ENCODE peak calls at places on chromosome 1, in six cellular contexts. K, N, L, F, D and S are unnamed samples.

GRCh38 chr1:74587888-74588287 is 75.5 kb upstream of the LRRC53 start:
- DNase-seq in K (no peak), N (no peak), L (no peak), F (no peak), D (no peak), S (no peak)

GRCh38 chr1:234355782-234356510 is 17.3 kb upstream of the COA6 start:
- DNase-seq in K (no peak), N (no peak), L (no peak), F (no peak), D (no peak), S (no peak)

GRCh38 chr1:18139198-18139981 is 31.8 kb downstream of the IGSF21 start:
- DNase-seq in K (no peak), N (no peak), L (no peak), F (no peak), D (no peak), S (no peak)

GRCh38 chr1:2494323-2494693 is 18.2 kb downstream of the PLCH2 start:
- DNase-seq in K (no peak), N (peak; percentile 78), L (peak; percentile 38), F (no peak), D (peak; percentile 86), S (no peak)

GRCh38 chr1:91920001-91920400 is 29.2 kb upstream of the BRDT start:
- DNase-seq in K (no peak), N (no peak), L (no peak), F (no peak), D (no peak), S (no peak)

GRCh38 chr1:76770979-76771378 is 96.3 kb upstream of the ST6GALNAC5 start:
- DNase-seq in K (no peak), N (no peak), L (no peak), F (no peak), D (no peak), S (no peak)

GRCh38 chr1:209926045-209926444 is 12.0 kb upstream of the SYT14 start:
- DNase-seq in K (peak; percentile 78), N (no peak), L (no peak), F (no peak), D (no peak), S (no peak)

GRCh38 chr1:36421649-36422048 is 23.9 kb upstream of the LSM10 start:
- DNase-seq in K (no peak), N (no peak), L (no peak), F (no peak), D (no peak), S (no peak)

GRCh38 chr1:226064168-226064815 is 1.8 kb downstream of the H3-3A start:
- DNase-seq in K (peak; percentile 29), N (no peak), L (no peak), F (no peak), D (no peak), S (no peak)

GRCh38 chr1:86151427-86151826 is 5.1 kb downstream of the COL24A1 start:
- DNase-seq in K (no peak), N (no peak), L (no peak), F (no peak), D (no peak), S (no peak)

GRCh38 chr1:160204526-160205241 is 500 bp upstream of the PEA15 start:
- DNase-seq in K (no peak), N (no peak), L (no peak), F (no peak), D (no peak), S (no peak)

GRCh38 chr1:159941139-159941866 is 4.1 kb downstream of the IGSF9 start:
- DNase-seq in K (no peak), N (no peak), L (no peak), F (no peak), D (no peak), S (no peak)

GRCh38 chr1:78091215-78091813 is 45.5 kb downstream of the GIPC2 start:
- DNase-seq in K (no peak), N (no peak), L (no peak), F (no peak), D (no peak), S (no peak)

GRCh38 chr1:117534995-117535467 is 70.8 kb upstream of the TENT5C start:
- DNase-seq in K (peak; percentile 47), N (no peak), L (peak; percentile 5), F (no peak), D (no peak), S (no peak)

GRCh38 chr1:58590019-58590418 is 13.0 kb upstream of the TACSTD2 start:
- DNase-seq in K (no peak), N (no peak), L (no peak), F (no peak), D (no peak), S (no peak)

GRCh38 chr1:205354259-205354904 is 2.3 kb downstream of the KLHDC8A start:
- DNase-seq in K (peak; percentile 63), N (peak; percentile 72), L (peak; percentile 35), F (peak; percentile 52), D (no peak), S (peak; percentile 59)

GRCh38 chr1:180266275-180267210 is 36.5 kb downstream of the LHX4 start:
- DNase-seq in K (no peak), N (no peak), L (no peak), F (no peak), D (no peak), S (no peak)
- TF ChIP-seq POLR2A in K (no peak), N (no peak), L (no peak), F (no peak), D (no peak), S (no peak)

DNA sequence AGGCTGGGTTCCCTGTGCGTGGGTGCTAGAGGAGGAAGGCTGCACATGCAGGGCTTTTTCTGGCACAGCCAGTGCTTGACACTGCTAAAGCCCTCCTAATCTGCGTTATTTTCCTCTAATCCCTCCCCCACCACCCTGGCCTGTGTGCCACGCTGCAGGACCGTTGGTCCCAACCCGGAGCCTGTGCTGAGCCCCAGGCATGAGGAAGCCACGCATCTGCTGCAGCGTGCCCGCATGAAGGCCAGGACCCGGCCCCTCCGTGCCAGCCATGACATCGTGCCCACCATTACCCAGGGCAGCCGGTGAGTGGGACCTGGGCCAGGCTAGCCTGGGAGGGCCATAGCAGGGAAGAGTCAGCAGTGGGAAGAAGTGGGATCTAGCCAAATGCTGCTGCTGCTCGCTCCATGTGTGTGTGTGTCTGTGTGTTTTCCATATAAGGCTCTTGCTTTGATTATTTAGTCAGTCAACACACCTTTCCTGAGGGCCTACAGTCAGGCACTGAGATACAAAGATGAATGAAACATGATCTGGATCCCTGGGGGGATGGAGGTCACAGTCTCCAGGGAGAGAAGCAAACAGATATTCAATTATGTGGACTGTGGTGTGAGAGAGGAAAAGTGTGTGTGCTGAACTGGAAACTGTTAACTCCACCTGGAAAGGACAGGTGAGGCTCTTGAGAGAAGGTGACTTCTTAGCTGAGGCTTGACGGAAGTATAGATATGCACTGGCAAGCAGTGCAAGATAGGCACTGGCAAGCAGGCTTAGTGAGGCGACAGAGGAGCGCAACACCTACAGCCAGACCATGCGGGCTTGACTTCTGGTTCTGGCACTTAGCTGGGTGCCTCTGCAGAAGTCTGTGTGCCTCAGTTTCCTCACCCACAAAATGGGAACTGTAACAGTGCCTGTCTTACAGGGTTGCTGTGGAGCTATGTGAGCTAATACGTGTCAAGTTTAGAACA is 15.9 kb downstream of the KIAA1614 start:
- DNase-seq in K (no peak), N (no peak), L (no peak), F (no peak), D (peak; percentile 32), S (no peak)
- H3K4me1 ChIP-seq in K (no peaks in the 10 kb centered on the region), N (peaks cover 41% of the 10 kb centered on the region), L (no peaks in the 10 kb centered on the region), F (peaks cover 3% of the 10 kb centered on the region), D (no peaks in the 10 kb centered on the region), S (peaks cover 27% of the 10 kb centered on the region)

DNA sequence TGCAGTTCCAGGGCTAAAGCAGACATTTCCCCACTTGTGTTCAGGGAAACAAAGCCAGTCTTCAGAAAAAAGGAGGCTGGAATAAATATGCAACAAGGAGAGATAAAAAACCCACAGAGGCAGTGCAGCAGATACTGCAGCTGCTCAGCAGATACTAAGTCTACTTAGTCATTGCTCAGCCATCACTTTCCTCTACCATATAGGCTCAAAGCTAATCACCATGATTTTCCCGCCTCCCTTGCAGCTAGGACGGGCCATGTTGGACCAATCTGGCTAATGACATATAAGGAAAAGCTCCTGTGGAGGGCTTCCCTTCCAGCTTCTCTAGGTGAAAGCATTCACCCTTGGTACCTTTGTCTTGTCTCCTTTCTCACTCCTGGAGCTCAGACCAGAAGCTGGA is 10.0 kb upstream of the EFHD2 start:
- DNase-seq in K (no peak), N (no peak), L (no peak), F (no peak), D (no peak), S (no peak)
- TF ChIP-seq POLR2A in K (no peak), N (no peak), L (no peak), F (no peak), D (no peak), S (no peak)

GRCh38 chr1:231170875-231171274 is 9.0 kb downstream of the TRIM67 start:
- DNase-seq in K (no peak), N (no peak), L (no peak), F (no peak), D (no peak), S (no peak)
- H3K4me1 ChIP-seq in K (no peaks in the 10 kb centered on the region), N (no peaks in the 10 kb centered on the region), L (peaks cover 25% of the 10 kb centered on the region), F (no peaks in the 10 kb centered on the region), D (no peaks in the 10 kb centered on the region), S (no peaks in the 10 kb centered on the region)

DNA sequence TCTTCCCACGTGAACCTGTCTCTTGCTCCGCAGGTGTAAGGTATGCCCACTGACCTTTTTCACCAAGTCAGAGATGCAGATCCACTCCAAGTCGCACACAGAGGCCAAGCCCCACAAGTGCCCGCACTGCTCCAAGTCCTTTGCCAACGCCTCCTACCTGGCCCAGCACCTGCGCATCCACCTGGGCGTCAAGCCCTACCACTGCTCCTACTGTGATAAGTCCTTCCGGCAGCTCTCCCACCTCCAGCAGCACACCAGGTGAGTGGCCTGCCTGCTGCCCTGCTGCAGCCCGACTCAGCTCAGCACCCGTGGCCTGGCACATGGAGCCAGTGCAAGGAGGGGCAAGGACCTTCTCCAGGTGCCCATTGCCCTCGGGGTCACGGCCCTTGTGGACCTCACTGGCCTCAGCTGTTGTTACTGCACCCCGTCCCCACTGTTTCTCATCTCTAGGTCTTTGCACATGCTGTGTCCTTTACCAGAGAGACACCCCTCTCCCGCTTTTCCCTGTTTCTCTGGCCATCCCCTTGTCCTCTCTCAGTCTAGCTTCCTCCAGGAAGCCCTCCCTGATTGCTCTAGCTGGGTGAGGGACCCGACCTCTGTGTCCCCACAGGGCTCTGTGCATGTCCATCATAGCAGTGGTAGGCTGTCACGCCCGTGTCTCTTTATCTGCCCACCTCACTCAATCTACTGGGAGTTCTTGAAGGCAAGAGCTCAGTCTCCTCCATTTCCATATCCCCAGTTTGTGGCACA is 25.4 kb downstream of the ZNF362 start:
- DNase-seq in K (no peak), N (peak; percentile 56), L (no peak), F (no peak), D (peak; percentile 33), S (no peak)
- TF ChIP-seq POLR2A in K (no peak), N (no peak), L (no peak), F (no peak), D (no peak), S (no peak)